ENCODE peak calls at places on chromosomes 11 and 22, in four cellular contexts. Z is stimulated activated CD8-positive, alpha-beta memory T cell treated with anti-CD3 and anti-CD28 coated beads, Interleukin-4, amount 100 ng/mL, for 4 hours; E is EH; C is substantia nigra. W is an unnamed sample.

GRCh38 chr11:94961255-94961654 is 12.1 kb downstream of the CWC15 start:
- DNase-seq in E (no peak), Z (no peak), C (no peak), W (no peak)

GRCh38 chr11:27291302-27291889 is 71.6 kb downstream of the CCDC34 start:
- DNase-seq in C (no peak), E (no peak), Z (no peak), W (peak)

GRCh38 chr11:134008593-134008992 is 51.8 kb upstream of the IGSF9B start:
- DNase-seq in Z (no peak), C (no peak), E (no peak), W (no peak)

GRCh38 chr11:86592047-86592564 is 80.3 kb downstream of the ME3 start:
- DNase-seq in E (peak), C (no peak), Z (no peak), W (peak)

GRCh38 chr22:41354979-41355378 is 26.8 kb upstream of the TEF start:
- DNase-seq in C (no peak), E (no peak), Z (no peak), W (no peak)

GRCh38 chr22:17484608-17485007 is 78.7 kb upstream of the SLC25A18 start:
- DNase-seq in E (no peak), Z (no peak), C (no peak), W (no peak)

GRCh38 chr11:113394919-113395318 is 7.3 kb downstream of the ANKK1 start:
- DNase-seq in C (no peak), E (no peak), Z (no peak), W (no peak)

GRCh38 chr11:70650075-70650909 is 252.0 kb downstream of the CTTN start:
- DNase-seq in C (peak), Z (no peak), E (peak), W (peak)

GRCh38 chr11:105189586-105189985 is 50.0 kb upstream of the CARD18 start:
- DNase-seq in E (peak), C (no peak), Z (no peak), W (peak)

GRCh38 chr22:23212061-23213030 is 32.0 kb downstream of the BCR start:
- DNase-seq in Z (no peak), C (no peak), E (no peak), W (no peak)

GRCh38 chr11:126172596-126173038 is 38.8 kb downstream of the RPUSD4 start:
- DNase-seq in E (peak), Z (no peak), C (no peak), W (peak)

GRCh38 chr22:25281675-25282345 is 62.4 kb downstream of the CRYBB2 start:
- DNase-seq in Z (no peak), E (no peak), C (no peak), W (no peak)

GRCh38 chr22:50684501-50684900 is 11.9 kb downstream of the SHANK3 start:
- DNase-seq in Z (no peak), C (no peak), E (no peak), W (no peak)

GRCh38 chr11:9230291-9230690 is 34.9 kb downstream of the DENND5A start:
- DNase-seq in C (no peak), E (peak), Z (no peak), W (peak)

GRCh38 chr22:47822459-47822858 is 1060.0 kb downstream of the TBC1D22A start:
- DNase-seq in Z (no peak), C (no peak), E (no peak), W (no peak)

GRCh38 chr11:15507592-15507991 is 392.9 kb downstream of the INSC start:
- DNase-seq in E (peak), C (no peak), Z (no peak), W (no peak)

GRCh38 chr22:21015051-21016006 is at the start of gene P2RX6:
- DNase-seq in C (no peak), Z (no peak), E (no peak), W (no peak)

GRCh38 chr22:47333625-47334024 is 571.2 kb downstream of the TBC1D22A start:
- DNase-seq in Z (no peak), E (peak), C (no peak), W (peak)

GRCh38 chr11:77191823-77192495 is 63.9 kb downstream of the MYO7A start:
- DNase-seq in E (peak), C (no peak), Z (no peak), W (peak)

GRCh38 chr11:125883375-125883774 is 4.1 kb upstream of the HYLS1 start:
- DNase-seq in C (no peak), Z (no peak), E (no peak), W (no peak)